ENCODE peak calls at places on chromosomes 6 and 20, in seven cellular contexts. W is MM.1S; B is sigmoid colon; I is tibial artery; N is A549; J is HCT116; Z is effector memory CD4-positive, alpha-beta T cell. E is an unnamed sample.

GRCh38 chr20:58611236-58612020 is 39.7 kb upstream of the STX16 start:
- DNase-seq in J (no peak), N (no peak), W (no peak), Z (no peak), I (no peak), B (no peak), E (no peak)

GRCh38 chr6:128725271-128726233 is 157.4 kb upstream of the LAMA2 start:
- DNase-seq in N (peak; percentile 13), B (no peak), W (no peak), J (peak; percentile 41), I (no peak), Z (no peak), E (peak; percentile 9)

GRCh38 chr6:79630883-79631799 is at the start of gene SH3BGRL2:
- DNase-seq in B (peak; percentile 83), N (peak; percentile 42), J (peak; percentile 46), W (peak; percentile 40), Z (no peak), I (peak; percentile 60), E (no peak)

GRCh38 chr20:34943808-34944568 is 11.6 kb downstream of the GSS start:
- DNase-seq in B (peak; percentile 2), W (no peak), J (peak; percentile 16), I (no peak), N (no peak), Z (no peak), E (no peak)

GRCh38 chr6:139531716-139532115 is 157.3 kb upstream of the CITED2 start:
- DNase-seq in I (no peak), B (no peak), N (no peak), J (no peak), W (no peak), Z (no peak), E (no peak)

GRCh38 chr6:167744681-167745659 is 81.7 kb upstream of the AFDN start:
- DNase-seq in Z (no peak), B (peak; percentile 34), N (no peak), J (no peak), I (no peak), W (no peak), E (no peak)

GRCh38 chr6:157621401-157621800 is 201.6 kb upstream of the SNX9 start:
- DNase-seq in Z (no peak), B (no peak), W (no peak), J (no peak), I (no peak), N (no peak), E (no peak)

GRCh38 chr20:48933017-48933766 is 11.7 kb downstream of the ARFGEF2 start:
- DNase-seq in J (no peak), W (no peak), I (no peak), N (no peak), B (no peak), Z (no peak), E (no peak)

GRCh38 chr6:40395066-40395697 is 192.0 kb downstream of the LRFN2 start:
- DNase-seq in Z (no peak), W (no peak), B (no peak), J (no peak), N (no peak), I (no peak), E (no peak)

GRCh38 chr6:142568857-142569597 is 267.2 kb downstream of the ADGRG6 start:
- DNase-seq in J (no peak), N (no peak), I (no peak), B (no peak), W (peak; percentile 17), Z (no peak), E (no peak)
- H3K4me3 ChIP-seq in J (no peak overlapping the region), N (no peak overlapping the region), I (no peak overlapping the region), B (no peak overlapping the region), W (no peak overlapping the region), Z (no peak overlapping the region), E (no peak overlapping the region)

GRCh38 chr6:5671162-5671561 is 335.6 kb downstream of the NRN1 start:
- DNase-seq in B (no peak), N (no peak), Z (no peak), J (no peak), I (no peak), W (no peak), E (no peak)

GRCh38 chr6:5673016-5673415 is 333.7 kb downstream of the NRN1 start:
- DNase-seq in W (no peak), N (no peak), B (no peak), Z (no peak), J (no peak), I (no peak), E (no peak)

GRCh38 chr6:5671604-5672559 is 334.8 kb downstream of the NRN1 start:
- DNase-seq in W (no peak), B (peak; percentile 66), Z (no peak), J (no peak), N (peak; percentile 1), I (peak; percentile 31), E (peak; percentile 39)

GRCh38 chr6:5674141-5674540 is 332.6 kb downstream of the NRN1 start:
- DNase-seq in J (no peak), Z (no peak), I (no peak), N (no peak), W (no peak), B (no peak), E (no peak)

DNA sequence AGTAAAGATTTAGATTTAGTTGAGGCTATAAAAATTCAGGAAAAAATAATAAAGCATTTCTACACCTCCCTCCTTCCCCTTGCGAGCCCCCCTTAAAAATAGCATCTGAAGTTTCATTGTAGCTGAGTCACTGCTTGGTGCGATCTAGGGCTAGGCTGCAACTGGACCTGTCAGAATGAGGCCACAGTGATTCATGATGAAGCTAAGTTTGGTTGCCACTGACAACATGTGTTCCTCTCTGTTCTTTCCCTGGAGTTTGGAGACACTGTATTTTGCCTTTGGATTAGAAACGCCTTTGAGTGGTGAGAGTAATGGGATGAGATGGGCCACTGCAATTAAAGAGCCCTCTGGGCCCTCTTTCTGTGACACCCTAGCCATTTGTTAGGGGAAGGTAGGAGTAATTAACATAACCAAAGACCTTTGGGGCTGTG is 334.1 kb downstream of the NRN1 start:
- DNase-seq in B (peak; percentile 74), W (no peak), I (peak; percentile 50), J (no peak), N (peak; percentile 25), Z (no peak), E (no peak)
- H3K27ac ChIP-seq in B (peak overlapping the region; percentile 57), W (no peak overlapping the region), I (peak overlapping the region; percentile 77), J (no peak overlapping the region), N (no peak overlapping the region), Z (no peak overlapping the region), E (no peak overlapping the region)

DNA sequence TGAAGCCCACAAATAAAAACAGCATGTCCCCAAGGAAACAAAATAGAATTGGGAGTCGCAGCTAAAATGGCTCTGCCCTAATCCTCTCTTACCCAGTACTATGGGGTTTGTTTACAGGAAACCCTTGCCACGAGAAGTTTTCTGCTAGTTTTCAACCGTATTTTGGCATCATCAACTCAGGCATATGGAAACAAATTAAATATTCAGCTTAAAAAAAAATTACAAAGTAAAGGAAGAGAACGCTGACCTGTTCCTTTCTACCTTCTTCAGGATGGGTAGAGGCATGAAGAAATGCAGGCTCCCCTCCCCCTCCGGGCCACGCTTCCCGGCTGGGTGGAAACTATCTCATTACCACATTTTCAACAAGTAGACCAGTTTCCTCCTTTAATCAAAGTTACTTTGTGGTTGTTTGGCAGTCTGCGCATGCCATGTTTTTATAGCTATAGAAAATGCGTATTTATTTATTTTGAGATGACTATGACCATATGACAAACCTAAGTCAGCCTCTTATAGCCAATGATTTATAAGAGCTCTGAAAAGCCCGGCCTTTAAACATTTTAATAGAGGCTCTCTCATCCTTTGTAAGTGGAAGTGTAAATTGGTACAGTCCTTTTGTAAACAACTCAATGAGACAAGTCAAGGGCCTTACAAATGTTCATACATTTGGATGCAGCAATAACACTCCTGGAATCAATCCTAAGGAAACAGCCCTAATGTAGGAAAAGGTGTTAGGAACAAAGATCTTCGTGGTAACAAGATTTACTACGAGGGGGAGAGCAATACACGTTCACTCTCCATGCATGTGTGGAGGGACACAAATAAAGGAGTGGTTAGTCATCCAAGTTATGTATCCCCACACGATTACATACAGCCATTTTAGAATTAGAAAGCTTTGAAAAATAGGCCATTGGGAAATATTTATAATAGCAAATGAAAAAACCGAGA is 16.1 kb upstream of the ZNF217 start:
- DNase-seq in Z (peak; percentile 45), B (peak; percentile 74), N (peak; percentile 88), W (peak; percentile 78), I (peak; percentile 48), J (no peak), E (peak; percentile 17)
- H3K4me3 ChIP-seq in Z (peak overlapping the region; percentile 36), B (no peak overlapping the region), N (peak overlapping the region; percentile 27), W (peak overlapping the region; percentile 56), I (no peak overlapping the region), J (no peak overlapping the region), E (peak overlapping the region; percentile 91)

GRCh38 chr6:38212116-38212515 is 392.6 kb downstream of the ZFAND3 start:
- DNase-seq in Z (no peak), J (no peak), N (no peak), W (no peak), I (no peak), B (no peak), E (no peak)
- H3K27ac ChIP-seq in Z (no peak overlapping the region), J (no peak overlapping the region), N (no peak overlapping the region), W (no peak overlapping the region), I (peak overlapping the region; percentile 74), B (peak overlapping the region; percentile 44), E (no peak overlapping the region)

GRCh38 chr20:43188861-43189613 is 669 bp downstream of the PTPRT start:
- DNase-seq in B (no peak), Z (no peak), J (no peak), I (no peak), W (no peak), N (no peak), E (no peak)
- H3K4me3 ChIP-seq in B (no peak overlapping the region), Z (no peak overlapping the region), J (no peak overlapping the region), I (peak overlapping the region; percentile 35), W (no peak overlapping the region), N (no peak overlapping the region), E (no peak overlapping the region)

DNA sequence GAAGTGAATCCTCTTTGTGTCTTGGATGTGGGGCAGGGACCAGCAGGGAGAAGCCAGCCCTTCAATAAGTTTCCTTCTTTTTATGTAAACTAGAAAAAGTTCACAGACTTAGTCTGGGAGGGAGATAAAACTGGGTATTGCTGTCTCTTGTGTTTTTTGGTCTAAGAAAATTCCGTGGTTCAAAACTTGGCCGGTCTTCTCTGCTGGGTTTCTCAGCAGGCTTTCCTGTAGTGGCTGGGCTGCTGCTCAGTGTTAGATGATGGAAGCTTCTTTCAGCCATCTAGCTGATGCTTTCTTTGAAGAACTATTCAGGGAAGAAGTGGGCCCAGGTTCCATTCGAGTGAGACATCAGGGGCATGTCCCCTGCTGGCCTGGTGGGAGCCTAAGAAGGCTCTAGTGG is 70.7 kb upstream of the SCP2D1 start:
- DNase-seq in W (no peak), I (no peak), B (no peak), N (no peak), J (no peak), Z (no peak), E (no peak)
- H3K27ac ChIP-seq in W (no peak overlapping the region), I (no peak overlapping the region), B (no peak overlapping the region), N (no peak overlapping the region), J (no peak overlapping the region), Z (no peak overlapping the region), E (no peak overlapping the region)